ENCODE peak calls at places on chromosome 18, in four cellular contexts. H, F, W and V are unnamed samples.
A peak's percentile ranks its signal among the peaks of the same experiment; 100 is the strongest.

GRCh38 chr18:48786621-48787522 is 163.9 kb downstream of the SMAD7 start:
- DNase-seq in H (no peak), W (no peak), F (no peak), V (no peak)

GRCh38 chr18:427005-427404 is 73.5 kb downstream of the COLEC12 start:
- DNase-seq in W (no peak), H (no peak), F (no peak), V (no peak)

GRCh38 chr18:75618146-75618545 is 190.6 kb upstream of the SMIM21 start:
- DNase-seq in W (no peak), F (no peak), H (no peak), V (no peak)

GRCh38 chr18:40878371-40878770 is 1076.7 kb upstream of the PIK3C3 start:
- DNase-seq in F (no peak), H (no peak), W (no peak), V (no peak)

GRCh38 chr18:2776596-2776995 is 70.2 kb upstream of the EMILIN2 start:
- DNase-seq in H (no peak), F (no peak), W (no peak), V (no peak)

GRCh38 chr18:63676526-63676925 is 14.8 kb upstream of the SERPINB3 start:
- DNase-seq in F (no peak), H (no peak), W (no peak), V (peak; percentile 8)

GRCh38 chr18:26976206-26976605 is 110.7 kb upstream of the AQP4 start:
- DNase-seq in W (no peak), F (no peak), H (no peak), V (no peak)

GRCh38 chr18:5456577-5457466 is 87.0 kb downstream of the EPB41L3 start:
- DNase-seq in F (no peak), H (peak; percentile 7), W (no peak), V (peak; percentile 26)

GRCh38 chr18:2881490-2882195 is 34.8 kb downstream of the EMILIN2 start:
- DNase-seq in W (no peak), H (no peak), F (no peak), V (no peak)

GRCh38 chr18:68035709-68036522 is 519.4 kb upstream of the DSEL start:
- DNase-seq in F (no peak), H (no peak), W (no peak), V (no peak)

GRCh38 chr18:4016391-4017049 is 438.6 kb downstream of the DLGAP1 start:
- DNase-seq in H (no peak), W (no peak), F (no peak), V (no peak)

GRCh38 chr18:59659486-59660187 is 37.6 kb downstream of the CCBE1 start:
- DNase-seq in F (no peak), W (no peak), H (no peak), V (no peak)

GRCh38 chr18:715626-716025 is 3.2 kb upstream of the ENOSF1 start:
- DNase-seq in W (no peak), F (no peak), H (no peak), V (no peak)

GRCh38 chr18:13300029-13300428 is 81.5 kb downstream of the LDLRAD4 start:
- DNase-seq in H (no peak), W (no peak), F (no peak), V (no peak)

GRCh38 chr18:79476031-79476917 is 80.5 kb downstream of the NFATC1 start:
- DNase-seq in W (no peak), F (no peak), H (no peak), V (no peak)

GRCh38 chr18:64271975-64272659 is 123.2 kb upstream of the LINC00305 start:
- DNase-seq in W (no peak), H (no peak), F (no peak), V (no peak)

GRCh38 chr18:8471373-8471772 is 137.9 kb upstream of the RAB12 start:
- DNase-seq in W (no peak), H (no peak), F (no peak), V (no peak)

GRCh38 chr18:58268849-58269248 is 224.8 kb downstream of the NEDD4L start:
- DNase-seq in F (no peak), W (no peak), H (no peak), V (no peak)

GRCh38 chr18:26854292-26854881 is 11.1 kb downstream of the AQP4 start:
- DNase-seq in W (no peak), F (no peak), H (no peak), V (no peak)

GRCh38 chr18:22171839-22172582 is 2.6 kb downstream of the GATA6 start:
- DNase-seq in W (no peak), H (no peak), F (no peak), V (no peak)

GRCh38 chr18:51196811-51197660 is 445 bp downstream of the MEX3C start:
- DNase-seq in H (no peak), W (no peak), F (peak; percentile 45), V (peak; percentile 6)
- TF ChIP-seq TARDBP in H (no peak), W (no peak), F (no peak), V (no peak)

DNA sequence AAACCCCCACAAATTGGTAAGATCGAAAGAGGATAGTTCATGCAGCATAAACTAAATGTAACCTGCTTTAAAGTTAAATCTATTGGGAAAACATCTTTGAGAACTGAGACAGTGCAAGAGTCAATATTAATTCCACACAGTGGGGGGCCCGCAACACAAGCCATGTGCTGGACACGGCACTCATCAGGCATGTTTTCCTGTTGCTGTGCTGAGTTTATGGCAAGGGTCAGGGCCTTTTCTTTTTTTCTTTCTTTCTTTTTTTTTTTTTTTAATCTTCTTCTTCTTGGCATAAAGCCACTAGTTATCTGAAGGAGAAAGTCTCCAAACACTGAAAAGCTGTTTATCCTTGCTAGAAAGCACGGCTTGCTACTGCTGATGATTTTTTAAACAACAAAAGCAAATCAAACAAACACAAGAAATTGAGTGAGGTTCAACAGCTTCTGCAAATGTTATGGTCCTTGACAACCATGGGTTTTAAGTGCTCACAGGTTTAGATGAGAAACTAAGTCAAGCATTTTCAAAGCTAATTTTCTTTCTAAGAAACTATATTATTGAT is 252.1 kb downstream of the ZNF521 start:
- DNase-seq in H (no peak), F (no peak), W (no peak), V (no peak)
- TF ChIP-seq TARDBP in H (no peak), F (no peak), W (no peak), V (no peak)

GRCh38 chr18:23272498-23273232 is 137.4 kb downstream of the CABLES1 start:
- DNase-seq in F (no peak), H (no peak), W (no peak), V (no peak)
- TF ChIP-seq TARDBP in F (no peak), H (no peak), W (no peak), V (no peak)

DNA sequence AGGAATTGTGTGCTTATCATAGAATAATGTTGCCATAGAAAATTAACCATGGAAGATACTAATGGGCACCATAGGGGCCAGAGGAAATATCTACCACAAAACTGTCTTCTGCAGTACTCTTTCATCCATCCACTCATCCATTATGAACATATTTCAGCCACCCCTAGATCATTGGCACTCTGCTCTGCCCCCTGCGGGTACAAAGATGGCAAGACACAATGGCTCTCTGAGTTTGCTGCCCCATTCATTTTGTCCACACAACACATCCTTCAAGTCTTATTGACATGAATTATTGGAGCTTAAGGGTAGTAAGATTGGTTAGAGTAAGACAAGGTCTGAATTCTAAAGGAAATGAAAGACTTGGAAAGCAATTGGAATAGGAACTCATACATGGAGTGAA is 1224.7 kb upstream of the CELF4 start:
- DNase-seq in H (peak; percentile 2), F (no peak), W (no peak), V (peak; percentile 34)
- TF ChIP-seq TARDBP in H (no peak), F (no peak), W (no peak), V (no peak)

GRCh38 chr18:35949903-35950627 is 22.4 kb upstream of the RMP24 start:
- DNase-seq in W (no peak), F (peak; percentile 65), H (peak; percentile 56), V (peak; percentile 91)
- TF ChIP-seq TARDBP in W (no peak), F (no peak), H (no peak), V (no peak)

DNA sequence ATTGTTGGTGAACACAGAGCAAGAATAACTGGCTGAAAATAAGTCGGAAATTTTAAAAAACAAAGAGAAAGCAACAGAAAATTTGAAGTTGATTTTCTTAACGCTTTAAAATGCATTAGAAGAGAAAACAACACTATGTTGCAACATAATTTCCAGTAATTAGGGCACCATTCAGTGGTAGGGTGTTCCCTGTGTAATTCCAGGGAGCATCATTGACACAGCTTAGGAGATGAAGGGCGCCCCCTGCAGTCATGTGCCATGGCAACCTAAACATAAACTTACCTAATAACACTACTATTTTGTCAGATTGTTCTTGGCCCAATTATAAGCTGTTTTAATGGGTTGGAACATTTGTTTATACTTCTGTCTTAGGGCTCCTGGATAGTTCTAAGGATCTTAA is 99.6 kb downstream of the DTNA start:
- DNase-seq in W (no peak), F (peak; percentile 18), H (peak; percentile 52), V (peak; percentile 71)
- TF ChIP-seq TARDBP in W (no peak), F (no peak), H (no peak), V (no peak)